ENCODE peak calls at places on chromosomes 11 and 22, in eight cellular contexts. G is brain microvascular endothelial cell, A is AG04450, S is body of pancreas, F is PC-3, I is AG09309, X is OCI-LY7, T is adrenal gland. N is an unnamed sample.

GRCh38 chr22:39216143-39216490 is 28.7 kb downstream of the PDGFB start:
- DNase-seq in F (no peak), G (no peak), S (no peak), A (no peak), X (no peak), T (peak; percentile 9), I (no peak), N (no peak)

GRCh38 chr11:93974759-93975158 is 46.4 kb upstream of the HEPHL1 start:
- DNase-seq in S (no peak), A (no peak), X (no peak), F (no peak), T (no peak), G (no peak), I (no peak), N (no peak)

GRCh38 chr22:28864878-28865596 is 18.3 kb upstream of the ZNRF3 start:
- DNase-seq in X (no peak), I (no peak), A (no peak), F (no peak), T (no peak), S (peak; percentile 8), G (no peak), N (no peak)

GRCh38 chr11:14932447-14932846 is 39.7 kb downstream of the CALCA start:
- DNase-seq in F (no peak), S (no peak), T (no peak), A (no peak), I (no peak), X (no peak), G (no peak), N (no peak)

GRCh38 chr11:94043241-94043640 is 22.1 kb downstream of the HEPHL1 start:
- DNase-seq in X (no peak), F (no peak), T (no peak), S (no peak), G (no peak), I (no peak), A (no peak), N (no peak)

GRCh38 chr11:45217991-45218390 is 68.2 kb downstream of the SYT13 start:
- DNase-seq in S (no peak), G (no peak), A (no peak), X (no peak), T (no peak), F (no peak), I (no peak), N (no peak)

GRCh38 chr11:92893276-92893675 is 76.2 kb upstream of the MTNR1B start:
- DNase-seq in I (no peak), S (no peak), T (no peak), A (no peak), G (no peak), X (no peak), F (no peak), N (no peak)

GRCh38 chr11:20601221-20601914 is 2.0 kb downstream of the SLC6A5 start:
- DNase-seq in F (no peak), A (no peak), T (no peak), S (no peak), I (no peak), G (no peak), X (no peak), N (no peak)

GRCh38 chr11:65644837-65645236 is 6.9 kb downstream of the SIPA1 start:
- DNase-seq in X (no peak), I (no peak), F (no peak), S (no peak), G (no peak), T (no peak), A (no peak), N (no peak)

GRCh38 chr11:132122701-132123100 is 752.3 kb downstream of the NTM start:
- DNase-seq in A (no peak), S (no peak), I (no peak), X (no peak), G (no peak), T (no peak), F (no peak), N (no peak)

GRCh38 chr11:132123854-132124835 is 753.7 kb downstream of the NTM start:
- DNase-seq in F (no peak), A (no peak), I (no peak), T (no peak), G (no peak), S (no peak), X (no peak), N (no peak)

GRCh38 chr11:132123449-132123848 is 753.0 kb downstream of the NTM start:
- DNase-seq in X (no peak), A (no peak), S (no peak), T (no peak), I (no peak), G (no peak), F (no peak), N (no peak)

GRCh38 chr11:132126973-132127900 is 756.8 kb downstream of the NTM start:
- DNase-seq in X (no peak), I (peak; percentile 74), S (peak; percentile 61), T (peak; percentile 76), F (peak; percentile 70), G (peak; percentile 92), A (peak; percentile 84), N (no peak)

DNA sequence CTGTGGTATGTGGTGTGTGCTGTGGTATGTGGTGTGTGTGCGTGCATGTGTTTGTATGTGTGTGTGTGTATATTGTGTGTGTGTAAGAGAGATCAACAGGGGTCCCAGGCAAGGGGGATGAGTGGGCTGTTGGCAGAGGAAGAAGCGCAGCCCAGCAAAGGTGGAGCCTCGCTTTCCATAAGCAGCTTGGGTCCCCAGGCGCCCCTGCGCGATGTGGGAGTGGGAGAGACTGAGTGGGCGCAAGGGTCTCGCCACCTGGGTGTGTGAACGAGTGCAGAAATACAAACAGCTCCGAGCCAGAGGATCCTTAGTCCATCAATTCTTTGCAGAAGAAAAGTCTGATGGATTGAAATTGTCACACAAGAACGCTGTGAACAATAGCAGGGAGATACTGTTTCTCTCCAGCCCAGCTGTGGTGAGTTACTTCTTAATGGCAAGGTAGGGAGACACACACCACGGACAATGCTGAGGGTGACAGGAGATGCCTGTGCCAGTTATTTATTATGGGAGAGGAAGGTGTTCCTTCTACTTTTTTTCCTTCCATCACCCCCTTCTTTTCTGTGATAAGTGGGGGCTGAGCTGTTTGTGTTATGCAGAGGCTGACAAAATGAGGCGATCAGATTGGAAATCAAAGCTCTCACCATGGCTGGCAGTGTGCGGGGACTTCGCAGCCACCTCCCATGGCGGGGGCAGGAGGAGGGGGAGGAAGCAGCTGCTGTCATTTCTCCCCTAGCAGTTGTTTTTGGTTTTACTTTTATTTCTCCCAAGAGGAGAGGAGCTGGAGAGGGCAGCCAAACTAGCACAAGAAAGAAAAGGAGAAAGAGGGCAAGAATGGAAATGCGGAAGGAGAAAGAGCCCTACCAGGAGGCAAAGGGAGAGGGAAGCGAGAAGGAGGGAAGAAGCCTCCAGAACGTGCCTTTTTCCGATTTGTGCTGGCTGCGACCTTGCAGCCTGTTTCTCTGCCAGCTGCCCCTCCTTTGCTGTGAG is 755.7 kb downstream of the NTM start:
- DNase-seq in I (no peak), G (no peak), F (peak; percentile 11), A (no peak), S (no peak), X (no peak), T (peak; percentile 38), N (no peak)
- H3K4me3 ChIP-seq in I (peak overlapping the region; percentile 34), G (peak overlapping the region; percentile 26), F (peak overlapping the region; percentile 21), A (peak overlapping the region; percentile 45), S (no peak overlapping the region), X (no peak overlapping the region), T (peak overlapping the region; percentile 24), N (peak overlapping the region; percentile 38)

GRCh38 chr11:2138436-2139117 is 612 bp downstream of the IGF2 start:
- DNase-seq in S (no peak), I (no peak), G (no peak), A (no peak), F (no peak), X (no peak), T (no peak), N (no peak)

GRCh38 chr11:2140411-2141400 is 1.5 kb upstream of the IGF2 start:
- DNase-seq in S (no peak), A (no peak), T (no peak), X (no peak), G (no peak), I (no peak), F (no peak), N (no peak)

GRCh38 chr11:2139691-2140337 is 625 bp upstream of the IGF2 start:
- DNase-seq in T (no peak), A (no peak), F (no peak), S (no peak), I (no peak), X (no peak), G (no peak), N (no peak)

GRCh38 chr11:2138075-2138435 is 1.1 kb downstream of the IGF2 start:
- DNase-seq in T (no peak), F (no peak), A (no peak), G (no peak), X (no peak), S (no peak), I (no peak), N (no peak)

GRCh38 chr11:2139118-2139490 is at the start of gene IGF2:
- DNase-seq in T (no peak), S (no peak), X (no peak), A (no peak), G (no peak), I (no peak), F (no peak), N (no peak)
- TF ChIP-seq CTCF in T (no peak), S (no peak), X (no peak), A (no peak), G (no peak), I (no peak), F (no peak), N (no peak)

DNA sequence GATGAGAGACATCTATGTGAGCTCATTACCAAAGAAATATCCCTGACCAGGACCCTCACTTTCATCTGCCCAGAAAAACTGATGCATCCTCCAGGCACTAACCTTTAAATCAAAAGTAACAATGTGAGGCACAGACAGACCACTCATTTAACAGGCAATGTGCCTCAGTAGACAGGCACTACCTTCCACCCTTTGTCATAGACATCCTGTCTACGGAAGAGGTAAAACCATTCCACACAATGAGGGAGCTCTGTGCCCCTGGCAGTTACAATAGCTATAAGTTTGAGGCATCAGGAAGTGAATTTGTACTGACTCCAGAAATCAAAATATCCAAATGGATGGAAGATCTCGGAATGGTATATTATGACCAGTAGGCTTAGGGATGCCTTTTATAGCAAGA is 6.7 kb upstream of the CAVIN3 start:
- DNase-seq in S (no peak), A (no peak), T (no peak), G (no peak), X (no peak), F (no peak), I (no peak), N (no peak)
- H3K4me3 ChIP-seq in S (no peak overlapping the region), A (no peak overlapping the region), T (no peak overlapping the region), G (no peak overlapping the region), X (no peak overlapping the region), F (no peak overlapping the region), I (no peak overlapping the region), N (no peak overlapping the region)

DNA sequence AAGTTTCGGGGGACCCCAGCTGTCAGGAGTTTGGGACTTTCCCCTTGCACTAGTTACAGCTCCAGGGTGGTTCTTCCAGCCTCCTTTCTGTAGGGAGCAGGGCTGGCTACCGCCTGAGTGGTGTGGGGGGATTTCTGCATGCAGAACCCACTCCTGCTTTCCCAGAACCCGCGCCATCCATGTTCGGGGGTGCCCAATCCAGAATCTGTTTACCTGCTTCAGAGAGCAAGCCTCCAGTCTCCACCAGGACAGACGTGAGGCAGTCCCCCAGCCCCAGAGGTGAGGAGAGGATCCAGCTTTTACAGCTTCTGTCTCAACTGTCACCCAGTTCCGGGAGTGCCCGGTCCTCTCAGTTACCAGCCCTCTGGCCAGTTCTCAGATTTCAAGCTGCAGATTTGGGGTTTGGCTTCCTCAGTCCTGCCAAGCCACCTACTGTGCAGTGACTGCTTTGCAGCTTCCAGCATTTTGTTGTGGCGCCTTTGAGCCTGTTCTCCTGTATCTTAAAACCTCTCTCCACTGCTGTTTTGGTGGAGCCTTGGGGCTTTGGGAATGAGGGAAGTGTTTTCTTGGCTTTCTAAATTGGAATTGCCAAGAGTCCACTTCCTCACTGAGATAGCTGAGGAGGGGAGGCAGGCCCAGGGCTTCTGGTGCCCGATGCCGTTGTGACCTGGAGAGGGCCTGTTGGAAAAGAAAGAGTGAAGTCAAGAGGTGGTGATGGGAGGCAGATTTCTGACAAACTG is 513.2 kb downstream of the TBC1D22A start:
- DNase-seq in A (no peak), F (peak; percentile 78), T (no peak), I (no peak), S (no peak), G (no peak), X (no peak), N (no peak)
- TF ChIP-seq CTCF in A (peak; percentile 17), F (peak; percentile 51), T (no peak), I (peak; percentile 34), S (no peak), G (peak; percentile 11), X (no peak), N (no peak)

N was measured in epithelial cell of proximal tubule.